ENCODE peak calls at places on chromosome 22, in eight cellular contexts. C is activated CD4-positive, alpha-beta T cell treated with anti-CD3 and anti-CD28 coated beads, Interleukin-2, amount 50 U/mL, for 48 hours; V is NCI-H82; P is D341Med; Y is COR-L47; A is hippocampal formation; O is heart left ventricle; K is kidney. N is an unnamed sample.

GRCh38 chr22:32073823-32074380 is 30.8 kb downstream of the SLC5A1 start:
- DNase-seq in C (no peak), V (no peak), P (no peak), Y (no peak), A (no peak), O (no peak), K (peak), N (no peak)

GRCh38 chr22:45690008-45690407 is 18.4 kb downstream of the ATXN10 start:
- DNase-seq in C (no peak), V (no peak), P (no peak), Y (no peak), A (no peak), O (no peak), K (no peak), N (no peak)

GRCh38 chr22:38706101-38706884 is 549 bp downstream of the GTPBP1 start:
- DNase-seq in C (peak), V (peak), P (peak), Y (no peak), A (no peak), O (peak), K (peak), N (peak)

GRCh38 chr22:43953988-43954771 is 1.1 kb upstream of the SAMM50 start:
- DNase-seq in C (no peak), V (peak), P (no peak), Y (no peak), A (no peak), O (no peak), K (no peak), N (no peak)

GRCh38 chr22:42711895-42712837 is 8.5 kb downstream of the A4GALT start:
- DNase-seq in C (no peak), V (no peak), P (no peak), Y (no peak), A (no peak), O (no peak), K (no peak), N (no peak)

GRCh38 chr22:36331306-36331911 is 56.4 kb downstream of the MYH9 start:
- DNase-seq in C (peak), V (no peak), P (no peak), Y (no peak), A (no peak), O (peak), K (peak), N (no peak)

GRCh38 chr22:32591620-32592019 is 117.0 kb downstream of the FBXO7 start:
- DNase-seq in C (no peak), V (no peak), P (no peak), Y (no peak), A (no peak), O (no peak), K (no peak), N (no peak)

GRCh38 chr22:36546092-36546804 is 17.3 kb upstream of the EIF3D start:
- DNase-seq in C (peak), V (peak), P (peak), Y (peak), A (peak), O (no peak), K (no peak), N (peak)

GRCh38 chr22:27220349-27220748 is 563.0 kb downstream of the MIAT start:
- DNase-seq in C (no peak), V (no peak), P (no peak), Y (no peak), A (peak), O (no peak), K (no peak), N (no peak)

GRCh38 chr22:29129644-29130201 is 56.9 kb downstream of the KREMEN1 start:
- DNase-seq in C (no peak), V (peak), P (no peak), Y (peak), A (no peak), O (no peak), K (no peak), N (no peak)

N was measured in neural crest cell.